ENCODE peak calls at places on chromosome 14, in ten cellular contexts. V is fibroblast of lung, G is GM23248, I is SK-N-SH, O is IMR-90, A is DND-41, N is neural progenitor cell, H is H9, Q is astrocyte, B is endothelial cell of umbilical vein. D is an unnamed sample. For H4K20me1, the result is how much of the 10 kb centered on the place peaks cover.

GRCh38 chr14:50355692-50356091 is 41.0 kb downstream of the CDKL1 start:
- DNase-seq in V (no peak), G (no peak), I (no peak), O (no peak), A (no peak), N (no peak), H (no peak), Q (no peak), B (no peak), D (no peak)

GRCh38 chr14:37197421-37198272 is at the start of gene MIPOL1:
- DNase-seq in V (peak), G (peak), I (peak), O (peak), A (no peak), N (peak), H (peak), Q (peak), B (peak), D (peak)

GRCh38 chr14:99270491-99271287 is 1.3 kb downstream of the BCL11B start:
- DNase-seq in V (no peak), G (peak), I (peak), O (no peak), A (peak), N (peak), H (peak), Q (no peak), B (no peak), D (no peak)

GRCh38 chr14:59314019-59314608 is 125.6 kb downstream of the DAAM1 start:
- DNase-seq in V (no peak), G (no peak), I (no peak), O (no peak), A (no peak), N (no peak), H (no peak), Q (no peak), B (no peak), D (peak)

GRCh38 chr14:30558362-30558674 is 640 bp upstream of the G2E3 start:
- DNase-seq in V (no peak), G (no peak), I (no peak), O (no peak), A (no peak), N (no peak), H (no peak), Q (no peak), B (no peak), D (no peak)

GRCh38 chr14:105091335-105092123 is 26.3 kb upstream of the GPR132 start:
- DNase-seq in V (no peak), G (peak), I (no peak), O (no peak), A (no peak), N (no peak), H (peak), Q (no peak), B (no peak), D (peak)

GRCh38 chr14:60250318-60251035 is 1.5 kb downstream of the PPM1A start:
- DNase-seq in V (peak), G (peak), I (peak), O (peak), A (no peak), N (peak), H (no peak), Q (peak), B (no peak), D (peak)

GRCh38 chr14:74462993-74463392 is 30.1 kb downstream of the NPC2 start:
- DNase-seq in V (no peak), G (no peak), I (no peak), O (no peak), A (no peak), N (no peak), H (no peak), Q (no peak), B (no peak), D (no peak)

GRCh38 chr14:59803052-59803451 is 67.5 kb downstream of the RTN1 start:
- DNase-seq in V (no peak), G (no peak), I (no peak), O (no peak), A (no peak), N (no peak), H (no peak), Q (no peak), B (no peak), D (no peak)

GRCh38 chr14:51167587-51168219 is 72.3 kb upstream of the TMX1 start:
- DNase-seq in V (peak), G (peak), I (no peak), O (no peak), A (no peak), N (no peak), H (no peak), Q (peak), B (no peak), D (peak)

GRCh38 chr14:91396959-91397815 is 20.4 kb downstream of the CCDC88C start:
- DNase-seq in V (no peak), G (no peak), I (no peak), O (no peak), A (peak), N (no peak), H (peak), Q (no peak), B (peak), D (no peak)

GRCh38 chr14:91392623-91393303 is 24.9 kb downstream of the CCDC88C start:
- DNase-seq in V (no peak), G (no peak), I (no peak), O (no peak), A (no peak), N (no peak), H (no peak), Q (no peak), B (no peak), D (no peak)

GRCh38 chr14:91395998-91396660 is 21.5 kb downstream of the CCDC88C start:
- DNase-seq in V (no peak), G (no peak), I (no peak), O (no peak), A (no peak), N (no peak), H (no peak), Q (no peak), B (no peak), D (no peak)

GRCh38 chr14:91394105-91395081 is 23.2 kb downstream of the CCDC88C start:
- DNase-seq in V (no peak), G (no peak), I (no peak), O (no peak), A (no peak), N (no peak), H (no peak), Q (no peak), B (no peak), D (no peak)

DNA sequence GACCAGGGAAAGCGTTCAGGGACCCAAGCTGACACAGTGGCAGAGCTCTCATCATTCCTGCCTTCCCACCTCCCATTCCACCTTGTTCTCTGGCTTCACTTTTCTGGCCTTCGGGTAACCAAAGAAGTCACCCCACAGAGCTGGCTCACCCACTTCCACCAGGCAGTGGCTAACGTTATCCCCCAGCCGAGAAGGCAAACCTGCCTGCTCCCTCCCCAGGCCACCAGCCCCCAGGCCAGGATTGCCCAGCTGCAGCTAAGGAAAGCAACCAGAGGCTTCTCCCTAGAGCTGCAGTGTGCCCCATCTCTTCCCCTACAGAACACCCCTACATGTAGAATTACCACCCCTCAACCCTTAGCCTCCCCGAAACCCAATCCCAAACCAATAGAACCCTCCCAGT is 22.2 kb downstream of the CCDC88C start:
- DNase-seq in V (no peak), G (no peak), I (no peak), O (no peak), A (no peak), N (no peak), H (no peak), Q (no peak), B (no peak), D (no peak)
- H4K20me1 ChIP-seq in V (under half), G (under half), I (under half), O (under half), A (half or more), N (half or more), H (under half), Q (under half), B (under half), D (under half)

GRCh38 chr14:102666635-102667034 is 74.2 kb downstream of the RCOR1 start:
- DNase-seq in V (no peak), G (no peak), I (no peak), O (no peak), A (no peak), N (no peak), H (no peak), Q (peak), B (no peak), D (no peak)

GRCh38 chr14:102665665-102666064 is 73.2 kb downstream of the RCOR1 start:
- DNase-seq in V (no peak), G (no peak), I (no peak), O (no peak), A (no peak), N (no peak), H (no peak), Q (no peak), B (no peak), D (no peak)

GRCh38 chr14:102659797-102660196 is 67.3 kb downstream of the RCOR1 start:
- DNase-seq in V (peak), G (peak), I (no peak), O (peak), A (no peak), N (no peak), H (no peak), Q (peak), B (no peak), D (peak)

GRCh38 chr14:102661614-102662013 is 69.2 kb downstream of the RCOR1 start:
- DNase-seq in V (no peak), G (no peak), I (no peak), O (no peak), A (no peak), N (no peak), H (no peak), Q (no peak), B (no peak), D (no peak)

DNA sequence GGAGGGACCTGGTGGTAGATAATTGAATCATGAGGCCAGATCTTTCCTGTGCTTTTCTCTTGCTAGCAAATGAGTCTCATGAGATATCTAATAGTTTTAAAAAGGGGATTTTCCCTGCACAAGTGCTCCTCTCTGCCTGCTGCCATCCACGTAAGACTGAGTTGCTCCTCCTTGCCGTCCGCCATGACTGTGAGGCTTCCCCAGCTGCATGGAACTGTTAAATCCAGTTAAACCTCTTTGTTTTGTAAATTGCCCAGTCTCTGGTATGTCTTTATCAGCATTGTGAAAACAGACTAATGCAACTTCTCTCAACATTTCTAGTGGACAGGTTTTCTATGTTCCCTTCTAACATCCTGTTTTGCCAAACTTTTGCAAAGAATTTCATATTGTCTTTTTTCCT is 70.6 kb downstream of the RCOR1 start:
- DNase-seq in V (no peak), G (no peak), I (no peak), O (no peak), A (no peak), N (peak), H (peak), Q (no peak), B (no peak), D (no peak)
- H4K20me1 ChIP-seq in V (under half), G (under half), I (under half), O (half or more), A (under half), N (under half), H (under half), Q (half or more), B (under half), D (under half)

GRCh38 chr14:68931063-68931462 is 48.0 kb downstream of the ACTN1 start:
- DNase-seq in V (no peak), G (no peak), I (no peak), O (no peak), A (no peak), N (no peak), H (no peak), Q (no peak), B (no peak), D (no peak)
- H4K20me1 ChIP-seq in V (under half), G (under half), I (half or more), O (half or more), A (under half), N (half or more), H (under half), Q (half or more), B (under half), D (half or more)

DNA sequence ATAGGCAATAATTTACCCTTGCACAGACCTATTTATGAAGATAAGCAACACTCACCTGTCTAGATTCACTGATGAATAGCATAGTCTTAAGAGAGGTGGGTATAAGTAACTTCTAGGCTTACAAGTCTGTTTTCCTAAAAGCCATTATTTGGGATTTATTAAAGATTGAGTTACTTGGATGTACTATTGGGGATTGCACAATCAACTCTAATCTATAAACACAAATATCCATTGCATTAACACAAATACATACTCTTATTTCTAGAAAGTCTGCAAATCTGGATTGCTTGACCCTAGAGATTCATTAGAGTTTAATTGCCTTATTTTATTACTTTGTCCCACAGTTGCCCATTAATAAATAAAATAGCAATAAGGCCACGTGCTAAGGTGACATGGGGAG is 148.1 kb upstream of the CCDC198 start:
- DNase-seq in V (no peak), G (no peak), I (no peak), O (no peak), A (no peak), N (no peak), H (no peak), Q (no peak), B (no peak), D (no peak)
- H4K20me1 ChIP-seq in V (under half), G (under half), I (under half), O (under half), A (under half), N (under half), H (under half), Q (under half), B (under half), D (under half)

GRCh38 chr14:85943187-85943586 is 413.2 kb downstream of the FLRT2 start:
- DNase-seq in V (no peak), G (no peak), I (no peak), O (no peak), A (no peak), N (no peak), H (no peak), Q (no peak), B (no peak), D (no peak)

GRCh38 chr14:85947461-85947860 is 417.5 kb downstream of the FLRT2 start:
- DNase-seq in V (no peak), G (no peak), I (no peak), O (no peak), A (no peak), N (no peak), H (no peak), Q (no peak), B (no peak), D (no peak)

DNA sequence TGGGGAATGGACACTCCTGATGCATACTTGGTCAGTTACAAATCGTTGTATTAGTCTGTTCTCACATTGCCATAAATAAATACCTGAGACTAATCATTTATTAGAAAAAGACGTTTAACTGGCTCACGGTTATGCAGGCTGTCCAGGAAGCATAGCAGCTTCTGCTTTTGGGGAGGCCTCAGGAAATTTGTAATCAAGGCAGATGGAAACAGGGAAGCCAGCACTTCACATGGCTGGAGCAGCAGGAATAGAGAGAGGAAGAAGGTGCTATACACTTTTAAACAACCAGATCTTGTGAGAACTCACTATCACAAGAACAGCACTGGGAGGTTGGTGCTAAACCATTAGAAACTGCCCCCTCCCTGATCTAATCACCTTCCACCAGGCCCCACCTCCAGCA is 418.2 kb downstream of the FLRT2 start:
- DNase-seq in V (no peak), G (no peak), I (no peak), O (no peak), A (no peak), N (no peak), H (no peak), Q (no peak), B (no peak), D (no peak)
- H4K20me1 ChIP-seq in V (under half), G (under half), I (under half), O (under half), A (under half), N (under half), H (under half), Q (under half), B (under half), D (under half)

GRCh38 chr14:102043251-102044025 is 43.4 kb downstream of the HSP90AA1 start:
- DNase-seq in V (no peak), G (peak), I (no peak), O (no peak), A (no peak), N (no peak), H (no peak), Q (no peak), B (no peak), D (peak)

GRCh38 chr14:102040153-102040552 is 46.7 kb downstream of the HSP90AA1 start:
- DNase-seq in V (no peak), G (no peak), I (no peak), O (no peak), A (no peak), N (no peak), H (no peak), Q (no peak), B (no peak), D (no peak)

GRCh38 chr14:102042699-102043098 is 44.1 kb downstream of the HSP90AA1 start:
- DNase-seq in V (no peak), G (no peak), I (no peak), O (no peak), A (no peak), N (no peak), H (no peak), Q (no peak), B (no peak), D (no peak)

GRCh38 chr14:102035914-102036313 is 50.9 kb downstream of the HSP90AA1 start:
- DNase-seq in V (no peak), G (no peak), I (no peak), O (no peak), A (no peak), N (no peak), H (no peak), Q (no peak), B (no peak), D (no peak)

GRCh38 chr14:102039157-102039556 is 47.7 kb downstream of the HSP90AA1 start:
- DNase-seq in V (no peak), G (no peak), I (no peak), O (no peak), A (no peak), N (no peak), H (no peak), Q (no peak), B (no peak), D (no peak)
- H4K20me1 ChIP-seq in V (under half), G (under half), I (under half), O (under half), A (under half), N (under half), H (under half), Q (half or more), B (under half), D (under half)

GRCh38 chr14:63474844-63475243 is 68.3 kb downstream of the PPP2R5E start:
- DNase-seq in V (no peak), G (no peak), I (no peak), O (no peak), A (no peak), N (no peak), H (no peak), Q (no peak), B (no peak), D (no peak)

GRCh38 chr14:63468273-63468672 is 74.9 kb downstream of the PPP2R5E start:
- DNase-seq in V (no peak), G (no peak), I (no peak), O (no peak), A (no peak), N (no peak), H (no peak), Q (no peak), B (no peak), D (peak)

GRCh38 chr14:63473194-63473788 is 69.9 kb downstream of the PPP2R5E start:
- DNase-seq in V (peak), G (no peak), I (no peak), O (no peak), A (no peak), N (no peak), H (no peak), Q (no peak), B (peak), D (no peak)

GRCh38 chr14:63467440-63468072 is 75.6 kb downstream of the PPP2R5E start:
- DNase-seq in V (no peak), G (no peak), I (no peak), O (no peak), A (no peak), N (no peak), H (no peak), Q (no peak), B (no peak), D (no peak)

DNA sequence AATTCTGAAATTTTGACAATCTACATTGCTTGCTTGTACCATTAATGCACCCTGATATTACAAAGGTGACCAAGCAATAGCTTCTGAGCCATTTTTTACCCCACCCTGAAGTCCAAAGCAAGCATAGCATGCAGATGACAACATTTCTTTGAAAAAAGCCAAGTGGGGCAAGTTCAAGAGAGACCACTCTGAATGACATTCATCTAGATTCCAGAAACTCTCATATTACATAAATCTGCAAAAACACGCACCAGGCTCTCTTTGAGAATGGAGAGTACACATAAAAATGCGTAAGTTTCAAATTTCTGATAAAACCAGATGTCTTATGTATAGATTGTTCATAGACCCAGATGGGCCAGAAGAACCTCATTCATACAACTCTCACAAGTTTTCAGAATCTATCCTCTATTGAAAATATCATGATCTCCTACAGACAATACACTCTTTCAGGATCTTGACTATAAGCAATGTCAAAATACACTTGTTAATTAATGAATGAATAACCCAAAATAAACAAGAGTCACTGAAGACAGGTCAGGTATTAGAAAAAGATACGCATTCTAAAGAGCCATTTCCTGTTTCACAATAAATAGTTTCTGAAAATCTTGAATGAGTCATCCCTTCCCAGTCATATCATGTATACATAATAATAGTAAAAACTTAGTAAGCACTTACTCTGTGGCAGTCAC is 72.2 kb downstream of the PPP2R5E start:
- DNase-seq in V (peak), G (peak), I (no peak), O (peak), A (no peak), N (no peak), H (no peak), Q (peak), B (peak), D (peak)
- H4K20me1 ChIP-seq in V (under half), G (under half), I (half or more), O (under half), A (under half), N (under half), H (under half), Q (half or more), B (under half), D (under half)

GRCh38 chr14:91047174-91047753 is 13.2 kb downstream of the RPS6KA5 start:
- DNase-seq in V (no peak), G (no peak), I (no peak), O (no peak), A (no peak), N (no peak), H (no peak), Q (peak), B (no peak), D (no peak)
- H4K20me1 ChIP-seq in V (under half), G (under half), I (under half), O (under half), A (under half), N (under half), H (under half), Q (under half), B (under half), D (under half)

DNA sequence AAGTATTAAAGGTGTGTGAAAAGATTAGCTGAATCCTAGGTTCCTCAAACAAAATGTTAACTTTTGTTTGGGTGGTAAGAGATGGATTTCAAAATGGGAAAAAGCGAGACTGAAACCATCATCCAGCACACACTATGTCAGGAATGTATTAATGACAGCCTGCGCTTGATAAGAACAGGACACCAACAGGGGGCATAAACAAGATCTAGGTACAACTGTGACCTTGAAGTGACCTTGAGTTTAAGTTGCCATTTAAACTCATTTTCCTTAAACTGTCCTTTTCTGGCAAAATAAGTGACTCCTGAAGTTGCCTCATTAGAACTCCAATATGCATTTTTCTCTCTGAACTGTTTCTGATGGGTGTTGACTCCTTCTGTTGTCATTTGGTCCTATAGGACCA is 17.1 kb downstream of the PRKCH start:
- DNase-seq in V (no peak), G (no peak), I (no peak), O (no peak), A (no peak), N (no peak), H (no peak), Q (no peak), B (peak), D (no peak)
- H4K20me1 ChIP-seq in V (under half), G (under half), I (under half), O (under half), A (under half), N (under half), H (under half), Q (under half), B (under half), D (under half)

D was measured in PC-3.